ENCODE peak calls at places on chromosomes 5 and 9, in five cellular contexts. M, C, E, W and I are unnamed samples.

GRCh38 chr5:9464478-9464877 is 81.4 kb downstream of the SEMA5A start:
- DNase-seq in M (no peak), C (no peak), E (no peak), W (no peak), I (no peak)

GRCh38 chr9:129868033-129868395 is 32.8 kb downstream of the USP20 start:
- DNase-seq in M (no peak), C (no peak), E (no peak), W (no peak), I (no peak)

GRCh38 chr5:79750611-79751510 is 61.2 kb downstream of the CMYA5 start:
- DNase-seq in M (no peak), C (no peak), E (no peak), W (no peak), I (no peak)

GRCh38 chr9:109629615-109630014 is 131.5 kb upstream of the PTPN3 start:
- DNase-seq in M (no peak), C (no peak), E (no peak), W (no peak), I (no peak)

GRCh38 chr9:97954550-97954989 is 16.6 kb upstream of the HEMGN start:
- DNase-seq in M (peak; percentile 29), C (no peak), E (no peak), W (peak; percentile 63), I (no peak)

GRCh38 chr9:127390563-127390962 is 6.4 kb upstream of the SLC2A8 start:
- DNase-seq in M (no peak), C (no peak), E (no peak), W (no peak), I (no peak)

GRCh38 chr9:90024823-90025222 is 420.0 kb downstream of the GADD45G start:
- DNase-seq in M (no peak), C (no peak), E (no peak), W (no peak), I (no peak)

GRCh38 chr5:40204157-40204556 is 475.6 kb upstream of the PTGER4 start:
- DNase-seq in M (no peak), C (no peak), E (no peak), W (no peak), I (no peak)

GRCh38 chr9:123929177-123929869 is 603 bp downstream of the DENND1A start:
- DNase-seq in M (no peak), C (no peak), E (peak; percentile 39), W (peak; percentile 71), I (peak; percentile 3)

GRCh38 chr5:80192507-80193241 is 63.2 kb downstream of the SERINC5 start:
- DNase-seq in M (no peak), C (no peak), E (no peak), W (no peak), I (no peak)

GRCh38 chr9:88477300-88477751 is 57.7 kb upstream of the NXNL2 start:
- DNase-seq in M (no peak), C (no peak), E (no peak), W (peak; percentile 19), I (peak; percentile 56)

GRCh38 chr9:138112090-138112748 is 234.6 kb downstream of the CACNA1B start:
- DNase-seq in M (no peak), C (no peak), E (no peak), W (no peak), I (no peak)

GRCh38 chr9:38068616-38068865 is 486 bp downstream of the SHB start:
- DNase-seq in M (peak; percentile 19), C (no peak), E (peak; percentile 61), W (peak; percentile 82), I (no peak)

GRCh38 chr5:179120951-179121666 is 60.9 kb downstream of the ZNF354C start:
- DNase-seq in M (no peak), C (no peak), E (no peak), W (no peak), I (no peak)

GRCh38 chr5:177304392-177305119 is 957 bp downstream of the PRELID1 start:
- DNase-seq in M (no peak), C (no peak), E (no peak), W (peak; percentile 56), I (no peak)

GRCh38 chr9:126363847-126364671 is 37.4 kb downstream of the MVB12B start:
- DNase-seq in M (no peak), C (no peak), E (no peak), W (no peak), I (no peak)

GRCh38 chr9:4490705-4491620 is 695 bp downstream of the SLC1A1 start:
- DNase-seq in M (no peak), C (no peak), E (no peak), W (peak; percentile 33), I (no peak)

GRCh38 chr9:27888661-27889295 is 315.5 kb upstream of the C9orf72 start:
- DNase-seq in M (peak; percentile 0), C (no peak), E (no peak), W (peak; percentile 18), I (peak; percentile 66)

GRCh38 chr5:60668715-60669304 is 31.2 kb downstream of the DEPDC1B start:
- DNase-seq in M (no peak), C (no peak), E (no peak), W (peak; percentile 17), I (no peak)

GRCh38 chr5:11853140-11853539 is 51.1 kb downstream of the CTNND2 start:
- DNase-seq in M (no peak), C (no peak), E (no peak), W (no peak), I (no peak)

GRCh38 chr5:90096415-90097081 is 313.0 kb downstream of the CETN3 start:
- DNase-seq in M (no peak), C (no peak), E (peak; percentile 65), W (no peak), I (no peak)

GRCh38 chr5:16464664-16465543 is 696 bp downstream of the ZNF622 start:
- DNase-seq in M (no peak), C (no peak), E (peak; percentile 10), W (no peak), I (no peak)

GRCh38 chr5:153654444-153654843 is 164.0 kb downstream of the GRIA1 start:
- DNase-seq in M (no peak), C (no peak), E (no peak), W (no peak), I (no peak)

GRCh38 chr9:115674091-115674490 is 479.5 kb upstream of the PAPPA start:
- DNase-seq in M (no peak), C (no peak), E (no peak), W (no peak), I (no peak)

GRCh38 chr9:134390537-134390936 is 64.3 kb downstream of the RXRA start:
- DNase-seq in M (peak; percentile 60), C (no peak), E (no peak), W (peak; percentile 83), I (peak; percentile 74)

GRCh38 chr5:159094745-159095144 is 5.0 kb downstream of the EBF1 start:
- DNase-seq in M (peak; percentile 38), C (no peak), E (peak; percentile 89), W (peak; percentile 70), I (no peak)

GRCh38 chr5:97735209-97735608 is 552.2 kb upstream of the RIOK2 start:
- DNase-seq in M (no peak), C (no peak), E (no peak), W (no peak), I (no peak)

GRCh38 chr9:110030632-110031031 is 177.3 kb downstream of the C9orf152 start:
- DNase-seq in M (no peak), C (no peak), E (no peak), W (no peak), I (no peak)

GRCh38 chr5:64364426-64364825 is 141.4 kb upstream of the RGS7BP start:
- DNase-seq in M (no peak), C (no peak), E (no peak), W (no peak), I (no peak)

GRCh38 chr5:1358726-1359025 is 13.8 kb upstream of the CLPTM1L start:
- DNase-seq in M (no peak), C (no peak), E (no peak), W (no peak), I (no peak)